ENCODE peak calls at places on chromosome 4, in five cellular contexts. Z, L, T, D and F are unnamed samples.

GRCh38 chr4:75985116-75985515 is 5.6 kb downstream of the SDAD1 start:
- DNase-seq in Z (no peak), L (peak; percentile 77), T (no peak), D (no peak), F (no peak)

GRCh38 chr4:88163286-88163685 is 4.8 kb upstream of the ABCG2 start:
- DNase-seq in Z (no peak), L (no peak), T (no peak), D (no peak), F (no peak)

GRCh38 chr4:147250062-147250461 is 230.8 kb upstream of the EDNRA start:
- DNase-seq in Z (no peak), L (no peak), T (no peak), D (no peak), F (no peak)

GRCh38 chr4:19940861-19941260 is 310.8 kb upstream of the SLIT2 start:
- DNase-seq in Z (no peak), L (no peak), T (no peak), D (no peak), F (no peak)

GRCh38 chr4:94995684-94996394 is 238.1 kb downstream of the BMPR1B start:
- DNase-seq in Z (no peak), L (peak; percentile 6), T (no peak), D (no peak), F (no peak)

GRCh38 chr4:183362916-183363542 is 40.8 kb upstream of the CLDN24 start:
- DNase-seq in Z (peak; percentile 19), L (no peak), T (no peak), D (no peak), F (no peak)

GRCh38 chr4:182206916-182207315 is 36.3 kb upstream of the TENM3 start:
- DNase-seq in Z (no peak), L (no peak), T (no peak), D (no peak), F (no peak)

GRCh38 chr4:152454398-152455011 is 81.4 kb downstream of the FBXW7 start:
- DNase-seq in Z (no peak), L (peak; percentile 11), T (peak; percentile 55), D (no peak), F (no peak)

GRCh38 chr4:133263082-133263481 is 114.0 kb downstream of the PCDH10 start:
- DNase-seq in Z (no peak), L (no peak), T (no peak), D (no peak), F (no peak)

GRCh38 chr4:116058129-116058528 is 944.7 kb upstream of the NDST4 start:
- DNase-seq in Z (no peak), L (no peak), T (no peak), D (no peak), F (no peak)

GRCh38 chr4:135368826-135369225 is 1167.2 kb upstream of the PABPC4L start:
- DNase-seq in Z (no peak), L (peak; percentile 9), T (no peak), D (no peak), F (no peak)

GRCh38 chr4:72340803-72341431 is 228.1 kb downstream of the ADAMTS3 start:
- DNase-seq in Z (no peak), L (no peak), T (no peak), D (no peak), F (no peak)

GRCh38 chr4:92253986-92254671 is 49.6 kb upstream of the GRID2 start:
- DNase-seq in Z (no peak), L (no peak), T (no peak), D (no peak), F (no peak)

GRCh38 chr4:140136509-140136908 is 17.5 kb downstream of the MAML3 start:
- DNase-seq in Z (no peak), L (peak; percentile 82), T (no peak), D (no peak), F (no peak)

GRCh38 chr4:6239486-6239885 is 30.2 kb upstream of the WFS1 start:
- DNase-seq in Z (peak; percentile 30), L (no peak), T (no peak), D (no peak), F (no peak)